ENCODE peak calls at places on chromosomes 16 and 17, in five cellular contexts. D is A549, B is neural progenitor cell, J is choroid plexus epithelial cell, Q is foreskin fibroblast. C is an unnamed sample.

GRCh38 chr17:81479175-81479574 is 33.4 kb downstream of the ACTG1 start:
- DNase-seq in Q (peak; percentile 17), D (no peak), B (no peak), J (no peak), C (no peak)

GRCh38 chr17:81285179-81285878 is 9.8 kb downstream of the SLC38A10 start:
- DNase-seq in D (no peak), Q (peak; percentile 41), B (peak; percentile 21), J (peak; percentile 71), C (peak; percentile 24)

GRCh38 chr17:79615446-79615845 is 4.6 kb upstream of the RBFOX3 start:
- DNase-seq in Q (no peak), J (no peak), B (no peak), D (no peak), C (no peak)

GRCh38 chr17:72487731-72488325 is 367.0 kb downstream of the SOX9 start:
- DNase-seq in B (no peak), D (no peak), J (no peak), Q (no peak), C (no peak)

GRCh38 chr17:61461967-61462733 is 9.9 kb downstream of the TBX4 start:
- DNase-seq in B (peak; percentile 50), J (no peak), Q (no peak), D (no peak), C (peak; percentile 20)

GRCh38 chr16:50311891-50312501 is 45.6 kb downstream of the ADCY7 start:
- DNase-seq in B (no peak), Q (no peak), D (no peak), J (no peak), C (no peak)

GRCh38 chr16:5791011-5791410 is 693.4 kb upstream of the EEF2KMT start:
- DNase-seq in Q (no peak), J (no peak), B (no peak), D (no peak), C (no peak)

GRCh38 chr16:48318630-48319029 is 66.6 kb downstream of the SIAH1 start:
- DNase-seq in Q (peak; percentile 18), D (no peak), J (peak; percentile 83), B (no peak), C (peak; percentile 79)

GRCh38 chr16:79176987-79177386 is 423.6 kb downstream of the MAF start:
- DNase-seq in B (no peak), J (no peak), Q (no peak), D (no peak), C (no peak)

GRCh38 chr16:73871076-73871475 is 425.5 kb upstream of the PSMD7 start:
- DNase-seq in D (no peak), B (no peak), Q (no peak), J (no peak), C (no peak)

GRCh38 chr16:82660966-82661365 is 34.2 kb downstream of the CDH13 start:
- DNase-seq in B (no peak), Q (no peak), J (no peak), D (no peak), C (no peak)

GRCh38 chr16:59886021-59886420 is 1151.9 kb upstream of the GOT2 start:
- DNase-seq in Q (peak; percentile 85), D (no peak), J (peak; percentile 66), B (no peak), C (peak; percentile 9)

GRCh38 chr17:11485336-11485735 is 112.9 kb upstream of the DNAH9 start:
- DNase-seq in D (no peak), B (no peak), J (no peak), Q (no peak), C (no peak)

GRCh38 chr17:8621585-8621984 is 8.9 kb downstream of the MYH10 start:
- DNase-seq in D (no peak), B (no peak), J (peak; percentile 82), Q (no peak), C (peak; percentile 63)

GRCh38 chr17:82394296-82394695 is 22.7 kb downstream of the UTS2R start:
- DNase-seq in J (no peak), B (no peak), Q (no peak), D (no peak), C (no peak)

GRCh38 chr17:44905006-44906000 is 6.1 kb upstream of the EFTUD2 start:
- DNase-seq in Q (no peak), D (no peak), J (no peak), B (no peak), C (no peak)

GRCh38 chr17:36182176-36183000 is 6.0 kb upstream of the TBC1D3B start:
- DNase-seq in D (no peak), B (peak; percentile 72), Q (no peak), J (peak; percentile 28), C (no peak)

GRCh38 chr17:33112763-33113162 is 121.1 kb downstream of the SPACA3 start:
- DNase-seq in J (no peak), B (no peak), D (peak; percentile 87), Q (peak; percentile 8), C (peak; percentile 46)

GRCh38 chr16:89352091-89352681 is 134.7 kb downstream of the ZNF778 start:
- DNase-seq in J (no peak), D (no peak), Q (no peak), B (no peak), C (no peak)

GRCh38 chr17:75778861-75779249 is 5.8 kb upstream of the UNK start:
- DNase-seq in J (no peak), Q (no peak), B (peak; percentile 82), D (peak; percentile 55), C (no peak)

GRCh38 chr17:356671-357434 is 4.2 kb upstream of the RPH3AL start:
- DNase-seq in Q (no peak), B (no peak), D (no peak), J (no peak), C (no peak)

GRCh38 chr16:66728117-66728787 is 23.2 kb downstream of the DYNC1LI2 start:
- DNase-seq in D (peak; percentile 61), Q (no peak), J (peak; percentile 83), B (peak; percentile 65), C (peak; percentile 84)

GRCh38 chr17:70059076-70059475 is 15.9 kb upstream of the KCNJ16 start:
- DNase-seq in B (no peak), D (no peak), J (no peak), Q (no peak), C (no peak)

GRCh38 chr17:42667088-42667951 is 8.2 kb downstream of the TUBG2 start:
- DNase-seq in Q (peak; percentile 93), D (peak; percentile 99), J (peak; percentile 54), B (no peak), C (peak; percentile 82)

GRCh38 chr16:67945392-67945933 is 1.5 kb upstream of the LCAT start:
- DNase-seq in J (no peak), B (no peak), Q (no peak), D (no peak), C (no peak)

GRCh38 chr17:8366231-8366630 is 10.3 kb downstream of the KRABD2 start:
- DNase-seq in D (no peak), Q (peak; percentile 65), B (no peak), J (peak; percentile 75), C (peak; percentile 92)

GRCh38 chr16:50551243-50551642 is 3.0 kb downstream of the NKD1 start:
- DNase-seq in B (no peak), Q (no peak), J (no peak), D (no peak), C (no peak)

GRCh38 chr16:23072084-23072599 is 77.1 kb downstream of the USP31 start:
- DNase-seq in J (peak; percentile 87), Q (no peak), B (no peak), D (peak; percentile 56), C (peak; percentile 77)

GRCh38 chr17:78458739-78459335 is 80.4 kb downstream of the PGS1 start:
- DNase-seq in Q (no peak), D (no peak), J (no peak), B (no peak), C (no peak)

GRCh38 chr16:12637002-12637401 is 166.7 kb downstream of the CPPED1 start:
- DNase-seq in B (peak; percentile 73), Q (no peak), J (peak; percentile 14), D (no peak), C (no peak)

GRCh38 chr16:70434489-70435260 is 4.2 kb downstream of the ST3GAL2 start:
- DNase-seq in J (no peak), Q (no peak), B (no peak), D (no peak), C (no peak)

GRCh38 chr16:88430524-88431446 is 22.3 kb upstream of the ZFPM1 start:
- DNase-seq in D (no peak), B (no peak), Q (no peak), J (peak; percentile 43), C (no peak)

GRCh38 chr17:13888043-13888442 is 181.3 kb upstream of the COX10 start:
- DNase-seq in B (no peak), D (no peak), Q (no peak), J (peak; percentile 42), C (peak; percentile 27)

GRCh38 chr16:58127634-58128033 is 1.5 kb downstream of the CFAP20 start:
- DNase-seq in Q (no peak), D (no peak), B (no peak), J (no peak), C (peak; percentile 20)
- TF ChIP-seq CTCF in Q (peak; percentile 29), D (no peak), B (no peak), J (peak; percentile 35), C (peak; percentile 47)

GRCh38 chr17:58332720-58333395 is 4.3 kb upstream of the TSPOAP1 start:
- DNase-seq in B (no peak), J (no peak), D (no peak), Q (no peak), C (no peak)
- H3K4me3 ChIP-seq in B (no peak overlapping the region), J (no peak overlapping the region), D (no peak overlapping the region), Q (no peak overlapping the region), C (no peak overlapping the region)

DNA sequence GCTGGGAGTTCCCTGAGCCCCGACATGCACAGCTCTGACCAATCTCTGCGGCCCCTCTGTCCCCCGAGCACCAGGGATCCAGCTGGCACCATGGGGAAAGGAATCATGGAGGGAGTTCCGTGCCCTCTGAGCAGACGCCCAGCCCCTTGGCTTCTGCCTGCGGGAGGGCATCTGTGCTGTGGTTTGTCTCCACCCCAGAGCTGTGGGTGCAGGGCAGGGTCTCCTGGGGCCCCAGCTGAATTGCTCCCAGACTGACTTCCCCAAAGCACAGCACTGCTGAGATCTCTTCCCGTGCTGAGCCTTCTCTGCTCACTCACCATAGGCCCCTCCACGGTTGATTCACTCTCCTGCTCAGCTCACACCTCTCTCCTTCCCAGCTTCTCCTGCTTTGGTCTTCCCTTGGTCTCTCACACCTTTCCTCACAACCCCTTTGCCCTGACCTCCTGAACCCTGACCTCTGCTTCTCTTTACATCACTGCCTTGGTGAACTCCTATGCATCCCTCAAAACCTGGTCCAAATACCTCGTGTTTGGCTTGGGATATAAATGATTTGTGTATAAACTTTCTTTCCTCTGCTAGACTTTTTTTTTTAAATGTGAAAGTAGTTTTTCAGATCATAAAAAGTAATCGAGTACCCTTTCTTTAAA is 265.2 kb downstream of the SEC14L1 start:
- DNase-seq in D (no peak), B (no peak), J (no peak), Q (no peak), C (no peak)
- TF ChIP-seq CTCF in D (no peak), B (no peak), J (no peak), Q (no peak), C (no peak)

DNA sequence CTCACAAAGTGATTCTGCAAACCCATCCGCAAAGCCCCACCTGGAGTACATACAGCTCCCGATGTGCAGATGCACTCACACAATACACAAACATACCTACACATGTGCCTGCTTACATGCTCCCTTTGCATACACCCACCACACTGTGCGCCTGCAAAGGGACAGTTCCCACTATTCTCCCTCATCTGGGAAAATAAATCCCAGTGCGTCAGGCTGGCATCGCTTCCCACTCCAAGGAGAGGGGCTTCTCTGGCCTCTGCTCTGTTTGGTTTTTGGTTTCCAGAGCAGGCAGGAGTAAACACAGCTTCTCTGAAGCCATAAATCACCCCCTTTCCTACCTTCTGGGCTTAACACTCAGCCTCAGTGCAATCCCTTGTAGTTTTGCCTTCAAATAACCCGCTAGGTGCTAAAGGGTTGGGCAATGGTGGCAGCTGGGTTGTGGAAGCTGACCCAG is 14.7 kb downstream of the HOXB4 start:
- DNase-seq in D (no peak), B (no peak), J (no peak), Q (no peak), C (peak; percentile 28)
- H3K4me3 ChIP-seq in D (no peak overlapping the region), B (no peak overlapping the region), J (no peak overlapping the region), Q (peak overlapping the region; percentile 15), C (peak overlapping the region; percentile 67)

GRCh38 chr17:49977463-49978389 is 8.7 kb downstream of the DLX4 start:
- DNase-seq in Q (no peak), D (no peak), J (no peak), B (no peak), C (no peak)
- TF ChIP-seq CTCF in Q (no peak), D (no peak), J (no peak), B (peak; percentile 9), C (no peak)